ENCODE peak calls at places on chromosomes 6 and 20, in nine cellular contexts. Z is left lung; Y is activated CD4-positive, alpha-beta T cell treated with anti-CD3 and anti-CD28 coated beads for 36 hours; T is RWPE2; F is activated T-cell treated with anti-CD3 and anti-CD28 coated beads, Interleukin-2, amount 50 U/mL, for 72 hours; J is naive thymus-derived CD4-positive, alpha-beta T cell; S is CD8-positive, alpha-beta T cell; R is PC-3; W is thoracic aorta. L is an unnamed sample.

GRCh38 chr6:89966250-89966588 is 72.0 kb downstream of the GJA10 start:
- ATAC-seq in Z (no peak), Y (peak), T (no peak), F (peak), J (no peak), S (no peak), R (no peak), W (no peak), L (no peak)

GRCh38 chr6:16108996-16109658 is 19.8 kb upstream of the MYLIP start:
- ATAC-seq in Z (peak), Y (no peak), T (no peak), F (no peak), J (no peak), S (no peak), R (no peak), W (no peak), L (no peak)

GRCh38 chr6:117906454-117906904 is 585 bp upstream of the SLC35F1 start:
- ATAC-seq in Z (no peak), Y (no peak), T (no peak), F (no peak), J (no peak), S (no peak), R (no peak), W (no peak), L (peak)

GRCh38 chr6:37495199-37495913 is 4.3 kb downstream of the CCDC167 start:
- ATAC-seq in Z (no peak), Y (peak), T (no peak), F (peak), J (no peak), S (no peak), R (no peak), W (no peak), L (peak)

GRCh38 chr6:149094934-149095341 is 222.6 kb upstream of the TAB2 start:
- ATAC-seq in Z (peak), Y (peak), T (no peak), F (peak), J (peak), S (no peak), R (no peak), W (no peak), L (peak)

GRCh38 chr6:142868917-142869316 is 76.1 kb downstream of the HIVEP2 start:
- ATAC-seq in Z (no peak), Y (no peak), T (no peak), F (no peak), J (no peak), S (no peak), R (no peak), W (no peak), L (no peak)

GRCh38 chr6:31740397-31741223 is 805 bp downstream of the MSH5 start:
- ATAC-seq in Z (peak), Y (no peak), T (no peak), F (no peak), J (peak), S (no peak), R (no peak), W (no peak), L (no peak)

GRCh38 chr6:154930490-154930889 is 64.6 kb upstream of the TIAM2 start:
- ATAC-seq in Z (no peak), Y (no peak), T (no peak), F (no peak), J (no peak), S (no peak), R (no peak), W (no peak), L (no peak)

GRCh38 chr20:45111799-45112471 is 3.0 kb downstream of the WFDC5 start:
- ATAC-seq in Z (peak), Y (peak), T (no peak), F (peak), J (no peak), S (no peak), R (peak), W (no peak), L (no peak)

GRCh38 chr6:163200299-163201093 is 214.0 kb upstream of the QKI start:
- ATAC-seq in Z (no peak), Y (no peak), T (no peak), F (no peak), J (no peak), S (no peak), R (no peak), W (no peak), L (no peak)